ENCODE peak calls at places on chromosomes 2 and 18, in nine cellular contexts. O is WTC11, M is mucosa of descending colon, D is B cell, H is chondrocyte, R is AG09319, Z is adrenal gland, L is AG04449, E is GM13976. G is an unnamed sample.

GRCh38 chr2:231710751-231711676 is 2.7 kb downstream of the PTMA start:
- DNase-seq in R (no peak), H (no peak), O (no peak), D (no peak), M (peak; percentile 69), L (no peak), E (no peak), Z (peak; percentile 46), G (no peak)

GRCh38 chr18:63040788-63041410 is 278.7 kb downstream of the BCL2 start:
- DNase-seq in R (no peak), O (no peak), H (no peak), D (no peak), M (no peak), E (peak; percentile 63), Z (no peak), L (no peak), G (peak; percentile 65)

GRCh38 chr2:26422947-26423629 is 21.4 kb downstream of the DRC1 start:
- DNase-seq in M (no peak), E (no peak), D (no peak), H (peak; percentile 35), Z (peak; percentile 15), R (no peak), O (no peak), L (no peak), G (no peak)

GRCh38 chr2:201558665-201559064 is 84.6 kb downstream of the TMEM237 start:
- DNase-seq in E (no peak), Z (no peak), H (no peak), O (peak; percentile 22), L (no peak), R (no peak), M (no peak), D (no peak), G (no peak)

GRCh38 chr2:96527990-96528679 is 8.4 kb upstream of the ARID5A start:
- DNase-seq in H (no peak), O (no peak), L (no peak), E (no peak), D (peak; percentile 54), R (no peak), Z (peak; percentile 49), M (peak; percentile 40), G (no peak)

GRCh38 chr2:42503291-42503690 is 9.5 kb upstream of the KCNG3 start:
- DNase-seq in D (no peak), Z (peak; percentile 62), R (no peak), L (no peak), O (no peak), H (no peak), E (no peak), M (no peak), G (no peak)

GRCh38 chr2:236351966-236352525 is 87.8 kb upstream of the ASB18 start:
- DNase-seq in L (no peak), O (no peak), H (no peak), R (no peak), M (no peak), E (no peak), D (no peak), Z (no peak), G (no peak)

GRCh38 chr2:223967981-223968380 is 10.7 kb downstream of the MRPL44 start:
- DNase-seq in E (no peak), L (no peak), R (no peak), Z (no peak), O (no peak), H (no peak), M (no peak), D (no peak), G (no peak)

GRCh38 chr2:231910771-231911170 is 15.4 kb downstream of the NPPC start:
- DNase-seq in M (no peak), H (peak; percentile 57), E (no peak), D (no peak), R (no peak), O (no peak), L (no peak), Z (no peak), G (no peak)

GRCh38 chr18:78611869-78612268 is 367.7 kb upstream of the SALL3 start:
- DNase-seq in E (no peak), O (no peak), Z (no peak), M (no peak), H (no peak), D (no peak), R (no peak), L (no peak), G (no peak)

GRCh38 chr2:60394467-60394866 is 159.0 kb downstream of the BCL11A start:
- DNase-seq in M (no peak), D (no peak), E (no peak), O (no peak), H (no peak), R (no peak), L (no peak), Z (no peak), G (no peak)

GRCh38 chr18:64165906-64166305 is 17.0 kb upstream of the LINC00305 start:
- DNase-seq in L (peak; percentile 0), E (no peak), D (no peak), R (no peak), M (no peak), H (no peak), Z (no peak), O (no peak), G (no peak)

GRCh38 chr2:161134547-161135518 is 25.4 kb upstream of the TANK start:
- DNase-seq in L (no peak), Z (no peak), H (no peak), E (no peak), M (peak; percentile 55), O (peak; percentile 14), D (no peak), R (no peak), G (no peak)

GRCh38 chr2:178271629-178272333 is 77.5 kb downstream of the OSBPL6 start:
- DNase-seq in D (no peak), L (no peak), Z (peak; percentile 33), R (peak; percentile 24), O (no peak), H (no peak), E (no peak), M (peak; percentile 25), G (no peak)

GRCh38 chr2:88967844-88968243 is 276.4 kb downstream of the RPIA start:
- DNase-seq in R (no peak), D (no peak), H (no peak), M (no peak), E (no peak), O (no peak), L (no peak), Z (no peak), G (no peak)

GRCh38 chr2:1366546-1367134 is 46.6 kb upstream of the TPO start:
- DNase-seq in H (no peak), M (peak; percentile 9), R (no peak), E (no peak), L (no peak), D (no peak), Z (peak; percentile 72), O (no peak), G (no peak)

GRCh38 chr2:241309684-241310117 is 5.8 kb downstream of the HDLBP start:
- DNase-seq in H (no peak), D (peak; percentile 79), L (no peak), E (peak; percentile 50), Z (peak; percentile 53), R (no peak), M (peak; percentile 33), O (no peak), G (peak; percentile 67)

GRCh38 chr2:138090330-138090729 is 126.1 kb downstream of the HNMT start:
- DNase-seq in H (no peak), M (peak; percentile 33), E (peak; percentile 49), L (peak; percentile 1), D (no peak), Z (peak; percentile 6), R (no peak), O (no peak), G (peak; percentile 40)

GRCh38 chr18:29892960-29893558 is 1149.5 kb downstream of the DSC3 start:
- DNase-seq in D (no peak), H (no peak), M (no peak), L (no peak), Z (no peak), R (no peak), E (no peak), O (no peak), G (no peak)
- TF ChIP-seq CTCF in D (peak; percentile 41), H (peak; percentile 79), M (no peak), L (no peak), Z (no peak), R (peak; percentile 21), E (no peak), O (peak; percentile 52), G (no peak)

DNA sequence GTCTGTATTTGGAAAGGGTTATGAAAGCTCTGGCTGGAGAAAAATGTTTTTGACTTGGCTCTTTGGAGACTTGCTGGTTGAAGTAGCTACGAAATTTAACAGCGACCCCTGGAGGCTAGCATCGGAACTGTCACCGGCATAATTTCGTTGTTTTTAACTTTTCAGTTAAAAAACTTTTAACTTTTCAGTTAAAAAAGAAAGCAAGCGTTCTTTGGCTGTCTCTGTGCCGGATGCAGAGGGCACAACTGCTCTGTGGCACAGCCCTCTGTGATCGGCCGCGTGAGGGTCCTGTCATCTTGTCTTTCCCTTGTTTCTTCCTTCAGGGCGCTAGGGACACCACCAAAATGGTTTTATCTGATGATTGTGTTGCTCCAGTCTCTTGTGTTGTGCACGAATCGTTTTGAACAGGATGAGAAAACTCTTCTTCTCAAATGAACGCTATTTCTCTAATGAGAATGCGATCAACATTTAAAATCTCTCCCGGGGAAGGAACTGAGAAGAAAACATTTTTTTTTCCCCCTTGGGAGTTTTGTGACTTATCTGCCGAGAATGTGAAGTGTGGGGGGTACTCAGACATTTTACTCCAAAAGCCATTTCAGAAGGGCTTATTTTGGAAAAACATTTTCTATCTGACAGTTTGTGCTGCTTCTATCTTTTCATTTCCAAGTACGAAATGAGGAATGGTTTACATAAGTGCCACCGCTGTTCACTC is 57.1 kb downstream of the ADCYAP1 start:
- DNase-seq in Z (peak; percentile 52), M (peak; percentile 31), R (peak; percentile 11), O (peak; percentile 66), L (no peak), E (peak; percentile 43), H (no peak), D (no peak), G (peak; percentile 48)
- TF ChIP-seq CTCF in Z (peak; percentile 69), M (peak; percentile 73), R (peak; percentile 87), O (peak; percentile 94), L (peak; percentile 70), E (peak; percentile 82), H (peak; percentile 100), D (peak; percentile 86), G (peak; percentile 79)

DNA sequence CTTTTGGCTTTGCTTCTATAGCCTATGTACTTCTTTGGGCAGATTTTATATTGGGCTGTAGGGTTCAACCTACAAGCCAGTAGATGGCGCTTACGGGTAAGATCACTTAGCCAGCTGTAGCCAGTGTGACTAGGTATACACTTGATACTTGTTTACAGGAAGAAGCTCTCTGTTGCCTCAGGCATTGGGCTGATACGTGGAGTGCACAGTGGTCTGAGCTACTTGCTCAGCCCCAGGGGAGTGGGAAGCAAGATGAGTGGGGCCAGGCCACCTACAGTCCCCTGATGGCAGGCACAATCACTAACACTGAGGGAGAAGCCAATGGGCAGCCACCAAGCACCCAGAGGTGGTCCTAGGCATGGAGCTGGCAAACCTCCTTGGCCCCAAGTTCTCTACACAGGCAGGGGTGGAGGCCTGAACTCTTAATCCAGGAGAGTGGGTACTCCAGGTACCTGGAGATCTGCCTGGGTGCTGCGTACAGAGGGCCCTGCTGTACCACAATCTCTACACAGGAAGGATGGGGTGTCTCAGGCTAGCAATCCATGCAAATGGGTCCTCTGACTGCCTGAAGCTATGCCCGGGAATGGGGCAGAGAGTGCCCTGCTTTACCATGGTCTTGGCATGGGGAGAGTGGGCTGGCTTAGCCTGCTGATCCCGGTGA is 122.2 kb downstream of the NCOA1 start:
- DNase-seq in Z (no peak), H (no peak), L (no peak), E (peak; percentile 44), D (no peak), R (peak; percentile 27), O (peak; percentile 46), M (peak; percentile 30), G (peak; percentile 53)
- TF ChIP-seq CTCF in Z (no peak), H (peak; percentile 32), L (peak; percentile 10), E (peak; percentile 38), D (no peak), R (peak; percentile 45), O (peak; percentile 56), M (no peak), G (no peak)

GRCh38 chr2:208489687-208490086 is 83.1 kb downstream of the PTH2R start:
- DNase-seq in D (no peak), E (no peak), R (no peak), L (no peak), H (no peak), O (no peak), Z (no peak), M (no peak), G (no peak)
- TF ChIP-seq CTCF in D (no peak), E (no peak), R (no peak), L (no peak), H (no peak), O (no peak), Z (no peak), M (no peak), G (no peak)

G was measured in GM20000.